ENCODE peak calls at places on chromosomes 16 and 17, in six cellular contexts. C is H9, S is neuronal stem cell, K is IMR-90, V is mesenchymal stem cell, B is mesendoderm. R is an unnamed sample.

GRCh38 chr17:2347805-2348685 is 10.7 kb downstream of the SGSM2 start:
- DNase-seq in B (peak), K (peak), S (peak), V (peak), C (peak), R (peak)

GRCh38 chr16:22098538-22099255 is 6.4 kb downstream of the VWA3A start:
- DNase-seq in C (no peak), S (peak), B (peak), K (peak), V (peak), R (peak)

GRCh38 chr16:70156207-70156978 is 17.2 kb upstream of the CLEC18C start:
- DNase-seq in B (no peak), S (no peak), V (no peak), K (no peak), C (no peak), R (no peak)

GRCh38 chr16:66953462-66954096 is 7.5 kb upstream of the CES3 start:
- DNase-seq in S (no peak), B (no peak), K (no peak), V (no peak), C (no peak), R (no peak)

GRCh38 chr17:12613566-12613965 is 52.1 kb upstream of the MYOCD start:
- DNase-seq in V (peak), B (peak), S (no peak), C (no peak), K (peak), R (peak)

GRCh38 chr17:39118674-39119419 is 32.6 kb downstream of the PLXDC1 start:
- DNase-seq in C (no peak), V (no peak), B (no peak), S (no peak), K (no peak), R (peak)

GRCh38 chr16:68235105-68235881 is 634 bp downstream of the ESRP2 start:
- DNase-seq in V (no peak), S (no peak), B (peak), K (no peak), C (peak), R (peak)

GRCh38 chr16:74029122-74029805 is 267.4 kb upstream of the PSMD7 start:
- DNase-seq in V (no peak), C (no peak), B (no peak), S (no peak), K (no peak), R (no peak)

GRCh38 chr16:77169650-77170236 is 21.2 kb upstream of the MON1B start:
- DNase-seq in B (peak), K (peak), C (peak), S (peak), V (peak), R (peak)

GRCh38 chr17:327296-327695 is 25.3 kb downstream of the RPH3AL start:
- DNase-seq in C (peak), S (no peak), V (no peak), B (no peak), K (no peak), R (no peak)

GRCh38 chr16:8552487-8553221 is 37.7 kb downstream of the TMEM114 start:
- DNase-seq in B (no peak), C (peak), K (no peak), V (no peak), S (no peak), R (no peak)

GRCh38 chr17:44865921-44866320 is 18.2 kb downstream of the HIGD1B start:
- DNase-seq in K (no peak), V (no peak), C (no peak), B (no peak), S (no peak), R (no peak)

GRCh38 chr16:90040152-90041023 is 21.1 kb upstream of the DBNDD1 start:
- DNase-seq in K (no peak), S (no peak), B (no peak), C (no peak), V (no peak), R (no peak)

GRCh38 chr16:30491744-30492308 is 19.3 kb downstream of the ITGAL start:
- DNase-seq in V (peak), K (peak), B (peak), C (no peak), S (no peak), R (peak)

GRCh38 chr17:17381438-17382059 is 78.4 kb downstream of the NT5M start:
- DNase-seq in V (no peak), C (no peak), B (no peak), S (no peak), K (no peak), R (no peak)

GRCh38 chr16:11224096-11224893 is 31.7 kb downstream of the SOCS1 start:
- DNase-seq in C (peak), B (peak), V (no peak), S (no peak), K (no peak), R (peak)

GRCh38 chr16:2090481-2090797 is 42.7 kb downstream of the TSC2 start:
- DNase-seq in C (no peak), B (no peak), K (no peak), V (no peak), S (no peak), R (no peak)

GRCh38 chr17:48134912-48135480 is 27.4 kb downstream of the SNX11 start:
- DNase-seq in B (peak), S (no peak), C (peak), V (no peak), K (no peak), R (no peak)

GRCh38 chr17:7403043-7403901 is 625 bp downstream of the TMEM256 start:
- DNase-seq in K (no peak), V (no peak), B (peak), S (peak), C (no peak), R (no peak)

GRCh38 chr17:76444518-76445311 is 8.2 kb downstream of the UBE2O start:
- DNase-seq in C (peak), B (peak), K (peak), V (peak), S (no peak), R (no peak)

GRCh38 chr16:68074850-68075249 is 10.3 kb upstream of the NFATC3 start:
- DNase-seq in K (no peak), B (no peak), V (no peak), C (no peak), S (no peak), R (no peak)

GRCh38 chr17:38507436-38507835 is 79.2 kb downstream of the ARHGAP23 start:
- DNase-seq in S (no peak), K (no peak), V (no peak), C (peak), B (peak), R (no peak)

GRCh38 chr17:45873728-45874127 is 20.6 kb upstream of the MAPT start:
- DNase-seq in C (no peak), K (no peak), S (no peak), V (peak), B (peak), R (no peak)

GRCh38 chr16:50311891-50312501 is 45.6 kb downstream of the ADCY7 start:
- DNase-seq in S (no peak), B (no peak), V (no peak), C (no peak), K (no peak), R (no peak)

GRCh38 chr16:64982581-64982980 is 139.3 kb downstream of the CDH11 start:
- DNase-seq in S (no peak), V (no peak), K (peak), C (no peak), B (no peak), R (no peak)

GRCh38 chr17:7355053-7355452 is at the start of gene TMEM95:
- DNase-seq in K (no peak), S (no peak), C (no peak), V (no peak), B (no peak), R (no peak)

GRCh38 chr16:87424260-87424659 is 32.1 kb downstream of the MAP1LC3B start:
- DNase-seq in B (no peak), V (no peak), S (no peak), K (no peak), C (no peak), R (no peak)
- H3K23ac ChIP-seq in B (no peak), V (no peak), S (peak), K (no peak), C (no peak), R (no peak)

GRCh38 chr17:50166518-50167181 is 845 bp downstream of the SGCA start:
- DNase-seq in V (no peak), S (no peak), C (no peak), K (no peak), B (no peak), R (no peak)
- H3K9ac ChIP-seq in V (peak), S (no peak), C (no peak), K (no peak), B (no peak), R (no peak)

DNA sequence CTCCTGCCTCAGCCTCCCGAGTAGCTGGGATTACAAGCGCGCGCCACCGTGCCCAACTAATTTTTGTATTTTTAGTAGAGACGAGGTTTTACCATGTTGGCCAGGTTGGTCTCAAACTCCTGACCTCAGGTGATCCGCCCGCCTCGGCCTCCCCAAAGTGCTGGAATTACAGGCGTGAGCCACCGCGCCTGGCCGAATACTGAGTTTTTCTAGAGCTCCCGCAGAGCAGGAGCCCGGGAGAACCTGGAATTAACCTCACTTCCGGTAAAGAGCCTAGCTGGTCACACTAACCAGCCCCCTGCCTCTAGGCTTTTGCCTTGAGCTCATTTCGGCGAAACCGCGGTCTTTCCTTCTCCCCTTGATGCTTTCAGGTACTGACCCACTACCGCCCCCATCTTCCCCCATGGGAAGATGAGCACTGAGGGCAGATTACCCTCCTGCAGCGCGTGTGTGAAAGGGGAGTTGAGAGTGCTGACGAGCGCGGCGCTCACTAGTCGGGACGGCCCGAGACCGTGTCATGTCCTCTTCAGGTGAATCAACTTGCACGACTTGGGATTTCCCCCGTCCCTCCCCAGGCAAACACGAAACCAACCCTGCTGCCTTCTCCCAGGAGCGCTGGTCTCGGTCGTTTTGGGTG is 743 bp upstream of the NEK8 start:
- DNase-seq in V (peak), B (peak), C (peak), K (peak), S (peak), R (peak)
- H3K23ac ChIP-seq in V (peak), B (peak), C (no peak), K (peak), S (peak), R (no peak)

GRCh38 chr17:68034452-68034776 is 1.1 kb upstream of the KPNA2 start:
- DNase-seq in C (no peak), B (no peak), K (no peak), V (no peak), S (no peak), R (no peak)
- H3K9ac ChIP-seq in C (peak), B (no peak), K (no peak), V (peak), S (no peak), R (no peak)

GRCh38 chr17:81169870-81170309 is 3.9 kb upstream of the AATK start:
- DNase-seq in S (no peak), V (no peak), B (no peak), C (no peak), K (no peak), R (no peak)
- H3K23ac ChIP-seq in S (no peak), V (no peak), B (no peak), C (no peak), K (no peak), R (peak)

R was measured in trophoblast cell.